ENCODE peak calls at places on chromosome 20, in four cellular contexts. One of them, this sample, is unnamed.

GRCh38 chr20:17928211-17928611 is 40.4 kb downstream of the SNX5 start:
- DNase-seq in adipocyte: no peak
- DNase-seq in fibroblast of pulmonary artery: no peak
- DNase-seq in activated CD4-positive, alpha-beta T cell treated with anti-CD3 and anti-CD28 coated beads, Interleukin-2, amount 50 U/mL, for 24 hours: no peak
- DNase-seq in this sample: no peak

GRCh38 chr20:38298768-38299288 is 5.1 kb upstream of the BPI start:
- DNase-seq in adipocyte: peak
- DNase-seq in fibroblast of pulmonary artery: peak
- DNase-seq in activated CD4-positive, alpha-beta T cell treated with anti-CD3 and anti-CD28 coated beads, Interleukin-2, amount 50 U/mL, for 24 hours: no peak
- DNase-seq in this sample: peak

GRCh38 chr20:16919841-16920240 is 171.7 kb downstream of the OTOR start:
- DNase-seq in adipocyte: no peak
- DNase-seq in activated CD4-positive, alpha-beta T cell treated with anti-CD3 and anti-CD28 coated beads, Interleukin-2, amount 50 U/mL, for 24 hours: no peak
- DNase-seq in fibroblast of pulmonary artery: no peak
- DNase-seq in this sample: no peak

GRCh38 chr20:63025534-63026331 is 19.0 kb upstream of the BHLHE23 start:
- DNase-seq in adipocyte: peak
- DNase-seq in fibroblast of pulmonary artery: peak
- DNase-seq in activated CD4-positive, alpha-beta T cell treated with anti-CD3 and anti-CD28 coated beads, Interleukin-2, amount 50 U/mL, for 24 hours: no peak
- DNase-seq in this sample: peak

GRCh38 chr20:53216856-53217576 is 244.9 kb downstream of the TSHZ2 start:
- DNase-seq in adipocyte: peak
- DNase-seq in activated CD4-positive, alpha-beta T cell treated with anti-CD3 and anti-CD28 coated beads, Interleukin-2, amount 50 U/mL, for 24 hours: peak
- DNase-seq in fibroblast of pulmonary artery: peak
- DNase-seq in this sample: peak

GRCh38 chr20:1906361-1907051 is 11.3 kb downstream of the SIRPA start:
- DNase-seq in adipocyte: no peak
- DNase-seq in activated CD4-positive, alpha-beta T cell treated with anti-CD3 and anti-CD28 coated beads, Interleukin-2, amount 50 U/mL, for 24 hours: no peak
- DNase-seq in fibroblast of pulmonary artery: no peak
- DNase-seq in this sample: no peak

GRCh38 chr20:34088305-34088870 is 23.7 kb downstream of the EIF2S2 start:
- DNase-seq in activated CD4-positive, alpha-beta T cell treated with anti-CD3 and anti-CD28 coated beads, Interleukin-2, amount 50 U/mL, for 24 hours: no peak
- DNase-seq in fibroblast of pulmonary artery: no peak
- DNase-seq in adipocyte: no peak
- DNase-seq in this sample: no peak

GRCh38 chr20:48247961-48248360 is 462.7 kb upstream of the SULF2 start:
- DNase-seq in adipocyte: no peak
- DNase-seq in activated CD4-positive, alpha-beta T cell treated with anti-CD3 and anti-CD28 coated beads, Interleukin-2, amount 50 U/mL, for 24 hours: no peak
- DNase-seq in fibroblast of pulmonary artery: no peak
- DNase-seq in this sample: no peak

GRCh38 chr20:10328897-10329255 is 105.1 kb downstream of the MKKS start:
- DNase-seq in fibroblast of pulmonary artery: no peak
- DNase-seq in activated CD4-positive, alpha-beta T cell treated with anti-CD3 and anti-CD28 coated beads, Interleukin-2, amount 50 U/mL, for 24 hours: no peak
- DNase-seq in adipocyte: no peak
- DNase-seq in this sample: no peak

GRCh38 chr20:3701061-3701998 is 11.1 kb downstream of the SIGLEC1 start:
- DNase-seq in activated CD4-positive, alpha-beta T cell treated with anti-CD3 and anti-CD28 coated beads, Interleukin-2, amount 50 U/mL, for 24 hours: no peak
- DNase-seq in adipocyte: no peak
- DNase-seq in fibroblast of pulmonary artery: no peak
- DNase-seq in this sample: no peak

GRCh38 chr20:60882776-60883303 is 369.2 kb upstream of the CDH4 start:
- DNase-seq in fibroblast of pulmonary artery: no peak
- DNase-seq in activated CD4-positive, alpha-beta T cell treated with anti-CD3 and anti-CD28 coated beads, Interleukin-2, amount 50 U/mL, for 24 hours: no peak
- DNase-seq in adipocyte: no peak
- DNase-seq in this sample: no peak

GRCh38 chr20:8076505-8077498 is 55.3 kb upstream of the PLCB1 start:
- DNase-seq in fibroblast of pulmonary artery: peak
- DNase-seq in activated CD4-positive, alpha-beta T cell treated with anti-CD3 and anti-CD28 coated beads, Interleukin-2, amount 50 U/mL, for 24 hours: no peak
- DNase-seq in adipocyte: peak
- DNase-seq in this sample: no peak

GRCh38 chr20:44571367-44571766 is 11.0 kb upstream of the PKIG start:
- DNase-seq in fibroblast of pulmonary artery: no peak
- DNase-seq in adipocyte: no peak
- DNase-seq in activated CD4-positive, alpha-beta T cell treated with anti-CD3 and anti-CD28 coated beads, Interleukin-2, amount 50 U/mL, for 24 hours: no peak
- DNase-seq in this sample: no peak

GRCh38 chr20:21323640-21324039 is 20.5 kb downstream of the XRN2 start:
- DNase-seq in adipocyte: peak
- DNase-seq in fibroblast of pulmonary artery: peak
- DNase-seq in activated CD4-positive, alpha-beta T cell treated with anti-CD3 and anti-CD28 coated beads, Interleukin-2, amount 50 U/mL, for 24 hours: no peak
- DNase-seq in this sample: no peak

GRCh38 chr20:17343091-17343490 is 116.3 kb downstream of the PCSK2 start:
- DNase-seq in activated CD4-positive, alpha-beta T cell treated with anti-CD3 and anti-CD28 coated beads, Interleukin-2, amount 50 U/mL, for 24 hours: no peak
- DNase-seq in adipocyte: no peak
- DNase-seq in fibroblast of pulmonary artery: no peak
- DNase-seq in this sample: no peak

GRCh38 chr20:31837896-31838397 is 7.5 kb downstream of the FOXS1 start:
- DNase-seq in adipocyte: no peak
- DNase-seq in activated CD4-positive, alpha-beta T cell treated with anti-CD3 and anti-CD28 coated beads, Interleukin-2, amount 50 U/mL, for 24 hours: no peak
- DNase-seq in fibroblast of pulmonary artery: peak
- DNase-seq in this sample: peak

GRCh38 chr20:19735446-19735845 is 22.6 kb upstream of the RIN2 start:
- DNase-seq in adipocyte: peak
- DNase-seq in fibroblast of pulmonary artery: peak
- DNase-seq in activated CD4-positive, alpha-beta T cell treated with anti-CD3 and anti-CD28 coated beads, Interleukin-2, amount 50 U/mL, for 24 hours: no peak
- DNase-seq in this sample: peak

GRCh38 chr20:19047040-19047950 is 165.1 kb upstream of the SLC24A3 start:
- DNase-seq in fibroblast of pulmonary artery: no peak
- DNase-seq in activated CD4-positive, alpha-beta T cell treated with anti-CD3 and anti-CD28 coated beads, Interleukin-2, amount 50 U/mL, for 24 hours: no peak
- DNase-seq in adipocyte: no peak
- DNase-seq in this sample: peak

GRCh38 chr20:10898555-10898954 is 224.8 kb upstream of the JAG1 start:
- DNase-seq in fibroblast of pulmonary artery: peak
- DNase-seq in adipocyte: peak
- DNase-seq in activated CD4-positive, alpha-beta T cell treated with anti-CD3 and anti-CD28 coated beads, Interleukin-2, amount 50 U/mL, for 24 hours: no peak
- DNase-seq in this sample: no peak

GRCh38 chr20:36431604-36432003 is 109.7 kb upstream of the MYL9 start:
- DNase-seq in activated CD4-positive, alpha-beta T cell treated with anti-CD3 and anti-CD28 coated beads, Interleukin-2, amount 50 U/mL, for 24 hours: no peak
- DNase-seq in fibroblast of pulmonary artery: no peak
- DNase-seq in adipocyte: no peak
- DNase-seq in this sample: no peak

GRCh38 chr20:45470939-45471338 is 1.4 kb downstream of the WFDC2 start:
- DNase-seq in fibroblast of pulmonary artery: peak
- DNase-seq in adipocyte: peak
- DNase-seq in activated CD4-positive, alpha-beta T cell treated with anti-CD3 and anti-CD28 coated beads, Interleukin-2, amount 50 U/mL, for 24 hours: no peak
- DNase-seq in this sample: no peak

GRCh38 chr20:60650087-60650486 is 602.0 kb upstream of the CDH4 start:
- DNase-seq in adipocyte: no peak
- DNase-seq in fibroblast of pulmonary artery: no peak
- DNase-seq in activated CD4-positive, alpha-beta T cell treated with anti-CD3 and anti-CD28 coated beads, Interleukin-2, amount 50 U/mL, for 24 hours: no peak
- DNase-seq in this sample: no peak

GRCh38 chr20:63307538-63308217 is 14.7 kb downstream of the COL20A1 start:
- DNase-seq in adipocyte: no peak
- DNase-seq in activated CD4-positive, alpha-beta T cell treated with anti-CD3 and anti-CD28 coated beads, Interleukin-2, amount 50 U/mL, for 24 hours: no peak
- DNase-seq in fibroblast of pulmonary artery: no peak
- DNase-seq in this sample: no peak

GRCh38 chr20:21430031-21430430 is 32.7 kb upstream of the NKX2-4 start:
- DNase-seq in fibroblast of pulmonary artery: no peak
- DNase-seq in adipocyte: no peak
- DNase-seq in activated CD4-positive, alpha-beta T cell treated with anti-CD3 and anti-CD28 coated beads, Interleukin-2, amount 50 U/mL, for 24 hours: no peak
- DNase-seq in this sample: no peak

This sample was measured in left cardiac atrium.